ENCODE peak calls at places on chromosomes 13 and 19, in five cellular contexts. One of them, this sample, is unnamed.

GRCh38 chr13:46908511-46908910 is 11.7 kb upstream of the HTR2A start:
- DNase-seq in thyroid gland: no peak
- DNase-seq in breast epithelium: peak; percentile 34
- DNase-seq in GM23338: no peak
- DNase-seq in ascending aorta: no peak
- DNase-seq in this sample: no peak

GRCh38 chr13:24672141-24673132 is 7.8 kb upstream of the ATP12A start:
- DNase-seq in breast epithelium: no peak
- DNase-seq in GM23338: no peak
- DNase-seq in thyroid gland: no peak
- DNase-seq in ascending aorta: no peak
- DNase-seq in this sample: peak; percentile 36

GRCh38 chr19:39052243-39052746 is 19.9 kb upstream of the FBXO27 start:
- DNase-seq in breast epithelium: no peak
- DNase-seq in GM23338: peak; percentile 83
- DNase-seq in thyroid gland: peak; percentile 46
- DNase-seq in ascending aorta: no peak
- DNase-seq in this sample: peak; percentile 91

GRCh38 chr13:76634431-76635191 is 251.6 kb downstream of the KCTD12 start:
- DNase-seq in GM23338: no peak
- DNase-seq in thyroid gland: no peak
- DNase-seq in breast epithelium: no peak
- DNase-seq in ascending aorta: no peak
- DNase-seq in this sample: no peak

GRCh38 chr13:114063545-114064515 is 68.6 kb downstream of the RASA3 start:
- DNase-seq in GM23338: no peak
- DNase-seq in ascending aorta: no peak
- DNase-seq in thyroid gland: peak; percentile 20
- DNase-seq in breast epithelium: peak; percentile 45
- DNase-seq in this sample: no peak

GRCh38 chr13:99969368-99969933 is 2.1 kb downstream of the ZIC5 start:
- DNase-seq in ascending aorta: no peak
- DNase-seq in thyroid gland: no peak
- DNase-seq in GM23338: no peak
- DNase-seq in breast epithelium: no peak
- DNase-seq in this sample: no peak

GRCh38 chr13:113002206-113002821 is 33.3 kb downstream of the MCF2L start:
- DNase-seq in GM23338: peak; percentile 69
- DNase-seq in thyroid gland: peak; percentile 37
- DNase-seq in ascending aorta: no peak
- DNase-seq in breast epithelium: no peak
- DNase-seq in this sample: peak; percentile 90

GRCh38 chr13:26996965-26997752 is 174.5 kb downstream of the USP12 start:
- DNase-seq in ascending aorta: no peak
- DNase-seq in breast epithelium: no peak
- DNase-seq in thyroid gland: no peak
- DNase-seq in GM23338: no peak
- DNase-seq in this sample: no peak

GRCh38 chr19:1026189-1027019 is at the start of gene CNN2:
- DNase-seq in thyroid gland: peak; percentile 87
- DNase-seq in GM23338: peak; percentile 93
- DNase-seq in ascending aorta: no peak
- DNase-seq in breast epithelium: peak; percentile 85
- DNase-seq in this sample: peak; percentile 95

GRCh38 chr13:26457212-26457611 is 100.3 kb upstream of the WASF3 start:
- DNase-seq in GM23338: no peak
- DNase-seq in thyroid gland: no peak
- DNase-seq in ascending aorta: no peak
- DNase-seq in breast epithelium: no peak
- DNase-seq in this sample: no peak

GRCh38 chr13:73531014-73531413 is 472.2 kb downstream of the KLF5 start:
- DNase-seq in GM23338: no peak
- DNase-seq in thyroid gland: peak; percentile 50
- DNase-seq in breast epithelium: no peak
- DNase-seq in ascending aorta: no peak
- DNase-seq in this sample: no peak

GRCh38 chr13:113176292-113176691 is 17.8 kb downstream of the PROZ start:
- DNase-seq in breast epithelium: no peak
- DNase-seq in thyroid gland: no peak
- DNase-seq in GM23338: no peak
- DNase-seq in ascending aorta: no peak
- DNase-seq in this sample: no peak

GRCh38 chr19:47389150-47389556 is 30.2 kb downstream of the MEIS3 start:
- DNase-seq in thyroid gland: no peak
- DNase-seq in GM23338: no peak
- DNase-seq in ascending aorta: no peak
- DNase-seq in breast epithelium: no peak
- DNase-seq in this sample: no peak

GRCh38 chr13:39259371-39259770 is 221.1 kb downstream of the NHLRC3 start:
- DNase-seq in GM23338: no peak
- DNase-seq in thyroid gland: no peak
- DNase-seq in ascending aorta: no peak
- DNase-seq in breast epithelium: no peak
- DNase-seq in this sample: no peak

GRCh38 chr13:24725379-24725778 is 38.6 kb upstream of the RNF17 start:
- DNase-seq in breast epithelium: no peak
- DNase-seq in thyroid gland: no peak
- DNase-seq in GM23338: no peak
- DNase-seq in ascending aorta: no peak
- DNase-seq in this sample: no peak

GRCh38 chr13:24982333-24982999 is 113.5 kb upstream of the PABPC3 start:
- DNase-seq in thyroid gland: peak; percentile 27
- DNase-seq in ascending aorta: no peak
- DNase-seq in breast epithelium: no peak
- DNase-seq in GM23338: no peak
- DNase-seq in this sample: no peak

GRCh38 chr13:35597451-35597850 is 121.0 kb upstream of the MAB21L1 start:
- DNase-seq in thyroid gland: no peak
- DNase-seq in GM23338: no peak
- DNase-seq in breast epithelium: no peak
- DNase-seq in ascending aorta: no peak
- DNase-seq in this sample: no peak

GRCh38 chr13:43760257-43760656 is 26.5 kb downstream of the ENOX1 start:
- DNase-seq in ascending aorta: no peak
- DNase-seq in GM23338: no peak
- DNase-seq in breast epithelium: no peak
- DNase-seq in thyroid gland: no peak
- DNase-seq in this sample: no peak

GRCh38 chr19:39645800-39646411 is 9.8 kb upstream of the LGALS16 start:
- DNase-seq in GM23338: peak; percentile 61
- DNase-seq in thyroid gland: peak; percentile 33
- DNase-seq in breast epithelium: no peak
- DNase-seq in ascending aorta: no peak
- DNase-seq in this sample: peak; percentile 86

GRCh38 chr13:112711528-112712265 is 21.9 kb downstream of the ATP11A start:
- DNase-seq in ascending aorta: peak; percentile 67
- DNase-seq in thyroid gland: peak; percentile 82
- DNase-seq in breast epithelium: peak; percentile 74
- DNase-seq in GM23338: peak; percentile 97
- DNase-seq in this sample: peak; percentile 95

GRCh38 chr19:43572172-43572588 is 3.1 kb downstream of the XRCC1 start:
- DNase-seq in thyroid gland: no peak
- DNase-seq in breast epithelium: no peak
- DNase-seq in GM23338: no peak
- DNase-seq in ascending aorta: no peak
- DNase-seq in this sample: no peak

GRCh38 chr19:43518051-43518450 is 8.9 kb downstream of the ETHE1 start:
- DNase-seq in ascending aorta: no peak
- DNase-seq in breast epithelium: no peak
- DNase-seq in thyroid gland: no peak
- DNase-seq in GM23338: no peak
- DNase-seq in this sample: no peak

GRCh38 chr13:113633485-113633873 is 24.5 kb downstream of the ATP4B start:
- DNase-seq in breast epithelium: no peak
- DNase-seq in thyroid gland: no peak
- DNase-seq in GM23338: no peak
- DNase-seq in ascending aorta: no peak
- DNase-seq in this sample: no peak

GRCh38 chr19:47363758-47364529 is 14.8 kb downstream of the DHX34 start:
- DNase-seq in ascending aorta: no peak
- DNase-seq in breast epithelium: no peak
- DNase-seq in thyroid gland: no peak
- DNase-seq in GM23338: peak; percentile 58
- DNase-seq in this sample: peak; percentile 72

GRCh38 chr19:33640773-33641172 is 19.0 kb downstream of the CHST8 start:
- DNase-seq in GM23338: peak; percentile 41
- DNase-seq in breast epithelium: no peak
- DNase-seq in thyroid gland: no peak
- DNase-seq in ascending aorta: no peak
- DNase-seq in this sample: peak; percentile 67

DNA sequence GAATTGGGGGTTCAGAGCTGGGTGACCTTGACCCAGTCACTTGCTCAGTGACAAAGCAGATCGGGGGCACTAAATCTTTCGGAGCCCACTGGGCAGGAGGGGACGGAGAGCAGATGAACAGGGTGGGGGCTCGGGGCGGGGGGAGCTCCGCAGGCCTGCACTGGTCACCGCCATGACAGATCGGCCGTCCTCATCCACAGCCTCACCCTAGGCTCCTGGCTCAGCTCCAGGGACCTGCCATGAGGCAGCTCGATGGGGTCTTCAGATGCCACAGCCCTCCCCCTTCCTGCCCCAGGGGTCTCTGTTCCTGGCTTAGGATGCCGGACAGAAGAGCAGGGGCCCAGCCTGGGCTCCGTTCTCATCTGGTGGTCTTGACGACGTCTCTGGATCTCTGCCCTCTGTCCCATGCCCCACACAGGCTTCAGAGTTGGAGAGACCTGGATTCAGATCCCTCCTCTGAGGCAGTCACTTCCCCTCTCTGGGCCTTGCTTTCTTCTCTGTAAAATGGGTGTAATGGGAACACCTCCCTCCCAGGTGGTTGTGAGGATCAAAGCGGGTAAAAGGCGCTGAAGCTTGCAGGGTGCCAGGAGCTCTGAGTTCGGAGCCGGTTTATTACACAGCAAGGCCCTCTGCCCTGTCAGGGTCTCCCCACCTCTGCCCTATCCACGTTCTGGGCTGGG is 3.0 kb downstream of the KDM4B start:
- DNase-seq in GM23338: no peak
- DNase-seq in ascending aorta: no peak
- DNase-seq in thyroid gland: no peak
- DNase-seq in breast epithelium: no peak
- DNase-seq in this sample: no peak
- H3K4me3 ChIP-seq in GM23338: no peak overlapping the region
- H3K4me3 ChIP-seq in ascending aorta: peak overlapping the region; percentile 62
- H3K4me3 ChIP-seq in thyroid gland: no peak overlapping the region
- H3K4me3 ChIP-seq in breast epithelium: no peak overlapping the region
- H3K4me3 ChIP-seq in this sample: no peak overlapping the region

GRCh38 chr19:2815191-2815614 is 4.5 kb upstream of the ZNF554 start:
- DNase-seq in breast epithelium: no peak
- DNase-seq in thyroid gland: no peak
- DNase-seq in GM23338: no peak
- DNase-seq in ascending aorta: no peak
- DNase-seq in this sample: no peak
- H3K4me1 ChIP-seq in breast epithelium: no peaks in the 10 kb centered on the region
- H3K4me1 ChIP-seq in thyroid gland: no peaks in the 10 kb centered on the region
- H3K4me1 ChIP-seq in GM23338: no peaks in the 10 kb centered on the region
- H3K4me1 ChIP-seq in ascending aorta: peaks cover 3% of the 10 kb centered on the region
- H3K4me1 ChIP-seq in this sample: no peaks in the 10 kb centered on the region

DNA sequence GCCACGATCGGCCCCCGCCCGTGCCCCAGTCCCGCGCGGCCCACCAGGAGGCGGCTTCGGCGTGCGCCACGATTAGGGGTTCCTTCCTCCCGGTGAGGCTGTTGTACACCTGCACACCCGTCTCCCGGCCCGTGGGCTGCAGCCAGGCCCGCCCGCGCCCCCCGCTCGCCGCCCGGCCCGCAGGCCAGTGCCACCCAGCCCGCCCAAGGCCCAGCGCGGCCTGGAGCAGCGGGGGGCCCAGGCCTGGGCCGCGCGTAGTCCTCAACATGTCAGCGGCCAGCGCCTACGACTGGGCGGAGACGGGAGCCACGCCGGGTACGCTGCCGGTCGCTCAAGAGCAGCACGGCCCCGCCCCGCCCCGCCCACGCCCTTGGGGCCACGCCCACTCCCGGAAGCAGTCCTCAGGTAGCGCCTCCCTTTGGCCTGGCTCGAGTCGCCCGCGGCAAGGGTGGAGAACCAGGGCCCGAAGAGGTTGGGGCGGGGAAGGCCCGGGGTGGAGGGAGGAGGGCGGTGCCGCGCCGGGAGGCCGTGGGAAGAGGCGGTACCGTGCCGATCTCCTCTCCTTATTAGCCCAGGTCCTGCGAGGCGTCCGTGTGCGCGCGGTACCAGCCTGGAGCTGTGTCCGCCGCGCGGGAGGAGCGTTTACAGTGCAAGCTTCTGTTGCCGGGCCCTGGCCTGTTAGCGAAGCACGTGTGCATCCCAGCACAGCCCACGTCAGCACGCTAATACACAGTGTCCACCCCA is at the start of gene CARS2:
- DNase-seq in ascending aorta: peak; percentile 88
- DNase-seq in thyroid gland: peak; percentile 97
- DNase-seq in GM23338: peak; percentile 97
- DNase-seq in breast epithelium: peak; percentile 91
- DNase-seq in this sample: peak; percentile 99
- TF ChIP-seq CTCF in ascending aorta: no peak
- TF ChIP-seq CTCF in thyroid gland: peak; percentile 16
- TF ChIP-seq CTCF in GM23338: peak; percentile 33
- TF ChIP-seq CTCF in breast epithelium: no peak
- TF ChIP-seq CTCF in this sample: peak; percentile 18

DNA sequence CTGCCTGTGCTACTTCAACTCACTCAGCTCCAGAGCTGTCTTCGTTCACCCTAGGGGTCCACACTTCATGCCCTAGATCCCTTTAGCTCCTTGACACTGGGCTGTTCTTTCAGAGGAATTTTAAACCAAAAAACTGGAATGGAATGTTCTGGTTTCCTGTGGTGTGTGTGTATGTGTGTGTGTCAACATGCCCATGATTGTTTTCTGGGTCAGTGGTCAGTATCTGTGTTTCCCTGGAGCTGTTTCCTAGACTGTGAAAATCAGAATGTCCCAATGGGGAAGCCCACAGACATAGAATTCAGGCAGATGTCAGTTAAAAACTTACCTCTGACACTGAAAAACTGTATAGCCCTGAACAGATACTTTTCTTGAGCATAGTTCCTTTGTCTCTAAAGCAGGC is 1.4 kb downstream of the PMIS2 start:
- DNase-seq in ascending aorta: no peak
- DNase-seq in GM23338: no peak
- DNase-seq in thyroid gland: peak; percentile 19
- DNase-seq in breast epithelium: no peak
- DNase-seq in this sample: no peak
- H3K4me3 ChIP-seq in ascending aorta: no peak overlapping the region
- H3K4me3 ChIP-seq in GM23338: no peak overlapping the region
- H3K4me3 ChIP-seq in thyroid gland: no peak overlapping the region
- H3K4me3 ChIP-seq in breast epithelium: no peak overlapping the region
- H3K4me3 ChIP-seq in this sample: no peak overlapping the region

GRCh38 chr13:21047591-21048282 is 13.6 kb downstream of the LATS2 start:
- DNase-seq in ascending aorta: no peak
- DNase-seq in GM23338: no peak
- DNase-seq in thyroid gland: peak; percentile 34
- DNase-seq in breast epithelium: no peak
- DNase-seq in this sample: no peak
- H3K4me1 ChIP-seq in ascending aorta: peaks cover 13% of the 10 kb centered on the region
- H3K4me1 ChIP-seq in GM23338: peaks cover 35% of the 10 kb centered on the region
- H3K4me1 ChIP-seq in thyroid gland: peaks cover 92% of the 10 kb centered on the region
- H3K4me1 ChIP-seq in breast epithelium: no peaks in the 10 kb centered on the region
- H3K4me1 ChIP-seq in this sample: no peaks in the 10 kb centered on the region

GRCh38 chr13:54449922-54450321 is 1421.3 kb downstream of the OLFM4 start:
- DNase-seq in thyroid gland: no peak
- DNase-seq in breast epithelium: no peak
- DNase-seq in GM23338: peak; percentile 45
- DNase-seq in ascending aorta: no peak
- DNase-seq in this sample: no peak
- TF ChIP-seq CTCF in thyroid gland: no peak
- TF ChIP-seq CTCF in breast epithelium: no peak
- TF ChIP-seq CTCF in GM23338: no peak
- TF ChIP-seq CTCF in ascending aorta: no peak
- TF ChIP-seq CTCF in this sample: peak; percentile 80